ENCODE peak calls at places on chromosomes 13 and 19, in five cellular contexts. M is PC-3, U is Caco-2, X is heart right ventricle, N is stomach. S is an unnamed sample.

GRCh38 chr19:55196803-55197202 is 12.5 kb downstream of the PTPRH start:
- DNase-seq in M (no peak), U (no peak), X (no peak), N (no peak), S (no peak)

GRCh38 chr19:56837892-56838679 is 2.4 kb downstream of the PEG3 start:
- DNase-seq in M (peak; percentile 58), U (no peak), X (peak; percentile 69), N (no peak), S (peak; percentile 17)

GRCh38 chr19:57559008-57559403 is 657 bp downstream of the ZNF550 start:
- DNase-seq in M (peak; percentile 30), U (peak; percentile 42), X (peak; percentile 14), N (no peak), S (no peak)

GRCh38 chr19:45125360-45125759 is 32.4 kb downstream of the PPP1R37 start:
- DNase-seq in M (no peak), U (no peak), X (no peak), N (no peak), S (no peak)

GRCh38 chr19:2636897-2637683 is 65.4 kb downstream of the GNG7 start:
- DNase-seq in M (peak; percentile 58), U (no peak), X (peak; percentile 37), N (peak; percentile 72), S (no peak)

GRCh38 chr13:110812111-110812868 is 98.8 kb downstream of the ING1 start:
- DNase-seq in M (no peak), U (no peak), X (no peak), N (no peak), S (no peak)

GRCh38 chr19:39296906-39297305 is 699 bp downstream of the IFNL1 start:
- DNase-seq in M (no peak), U (no peak), X (no peak), N (no peak), S (no peak)

GRCh38 chr13:34076943-34077703 is 259.2 kb downstream of the RFC3 start:
- DNase-seq in M (peak; percentile 48), U (no peak), X (no peak), N (no peak), S (no peak)

GRCh38 chr19:38037151-38037611 is 130.2 kb downstream of the SIPA1L3 start:
- DNase-seq in M (no peak), U (no peak), X (no peak), N (no peak), S (no peak)

GRCh38 chr13:48944221-48944620 is 31.5 kb upstream of the FNDC3A start:
- DNase-seq in M (no peak), U (no peak), X (no peak), N (no peak), S (no peak)

GRCh38 chr13:34340534-34340933 is 522.6 kb downstream of the RFC3 start:
- DNase-seq in M (peak; percentile 85), U (no peak), X (no peak), N (peak; percentile 36), S (no peak)

DNA sequence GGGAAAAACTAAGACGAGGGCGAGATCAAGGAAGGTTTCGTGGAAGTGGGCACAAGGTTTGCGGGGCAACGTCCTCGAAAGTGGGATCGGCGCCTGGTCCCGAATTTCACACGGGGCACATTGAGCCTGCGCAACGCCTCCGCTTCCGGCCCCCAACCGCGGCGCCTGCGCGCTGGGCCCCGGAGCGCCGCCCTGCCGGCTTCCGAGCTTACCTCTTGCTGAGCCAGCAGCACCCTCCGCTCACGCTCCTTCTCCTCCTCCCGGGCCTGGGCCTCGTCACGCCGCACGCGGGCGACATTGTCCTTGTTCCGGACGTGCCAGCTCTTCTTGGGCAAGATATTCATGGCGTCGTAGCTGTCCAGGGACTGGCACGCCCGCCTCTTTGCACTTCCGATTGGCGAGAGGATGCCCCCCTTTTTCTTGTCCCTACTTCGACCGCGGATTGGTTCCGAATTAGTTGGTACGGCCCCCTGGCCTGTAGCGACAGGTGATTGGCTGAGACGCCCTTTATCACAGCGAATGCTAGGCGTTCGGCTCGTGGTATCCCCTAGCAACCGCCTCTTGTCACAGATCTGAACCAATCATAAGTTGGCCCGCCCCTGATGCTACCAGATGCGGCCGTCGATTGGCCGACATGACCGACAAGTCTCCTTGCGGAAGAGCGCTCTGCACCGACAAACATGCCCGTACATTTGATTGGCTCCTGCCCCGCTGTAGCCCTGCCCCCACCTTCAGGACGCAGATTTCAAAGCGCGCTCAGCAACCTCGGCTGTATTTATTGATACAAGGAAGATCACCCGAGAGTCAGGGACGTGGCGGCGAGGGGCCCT is at the start of gene LENG1:
- DNase-seq in M (peak; percentile 100), U (peak; percentile 100), X (peak; percentile 100), N (peak; percentile 100), S (peak; percentile 100)
- TF ChIP-seq CTCF in M (peak; percentile 34), U (peak; percentile 34), X (peak; percentile 64), N (no peak), S (no peak)

DNA sequence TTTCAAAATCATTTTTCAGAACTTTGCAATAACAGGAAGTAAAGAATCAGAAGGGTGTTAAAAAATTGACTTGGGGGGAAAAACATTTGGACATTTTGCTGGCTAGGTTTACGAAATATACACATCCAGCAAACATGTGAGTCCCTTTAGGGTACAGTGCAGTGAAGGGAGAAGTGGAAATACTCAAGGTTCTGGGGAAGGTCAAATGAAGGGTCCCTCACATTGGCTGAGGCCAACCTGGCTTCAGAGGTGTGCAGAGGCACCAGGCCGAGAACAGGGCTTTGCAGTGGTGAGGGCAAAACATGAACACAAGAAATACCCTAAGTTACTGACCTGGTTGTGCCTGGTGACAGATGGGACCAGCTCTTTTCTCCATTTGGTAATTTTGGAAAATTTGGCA is 1.6 kb upstream of the UPF3A start:
- DNase-seq in M (no peak), U (no peak), X (no peak), N (no peak), S (no peak)
- H3K4me3 ChIP-seq in M (no peak overlapping the region), U (no peak overlapping the region), X (no peak overlapping the region), N (no peak overlapping the region), S (no peak overlapping the region)

GRCh38 chr13:107678075-107678689 is 537.2 kb downstream of the LIG4 start:
- DNase-seq in M (peak; percentile 43), U (no peak), X (no peak), N (no peak), S (no peak)
- TF ChIP-seq CTCF in M (peak; percentile 43), U (peak; percentile 22), X (no peak), N (no peak), S (no peak)

DNA sequence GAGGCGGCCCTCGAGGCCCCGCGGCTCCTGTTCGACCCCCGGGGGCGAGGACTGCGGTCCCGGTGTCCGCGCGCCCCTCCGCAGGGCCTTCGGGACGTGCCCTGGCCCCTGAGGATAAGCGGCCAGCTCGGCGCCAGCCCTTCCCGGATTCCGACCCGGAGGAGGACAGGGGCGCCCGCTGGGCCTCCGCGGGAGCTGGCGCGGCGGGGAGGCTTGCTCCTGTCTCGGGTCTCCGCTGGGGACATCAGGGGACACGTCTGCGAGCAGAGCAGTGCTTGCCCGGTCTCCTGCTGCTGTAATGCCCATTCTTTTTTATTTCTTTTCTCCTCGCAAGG is 828 bp downstream of the B3GLCT start:
- DNase-seq in M (peak; percentile 31), U (peak; percentile 72), X (peak; percentile 44), N (peak; percentile 50), S (no peak)
- H3K4me3 ChIP-seq in M (peak overlapping the region; percentile 78), U (peak overlapping the region; percentile 77), X (peak overlapping the region; percentile 85), N (peak overlapping the region; percentile 89), S (peak overlapping the region; percentile 66)

GRCh38 chr19:8042900-8043299 is 9.7 kb upstream of the CCL25 start:
- DNase-seq in M (no peak), U (no peak), X (no peak), N (no peak), S (no peak)

GRCh38 chr19:8041553-8041952 is 11.0 kb upstream of the CCL25 start:
- DNase-seq in M (no peak), U (no peak), X (no peak), N (no peak), S (no peak)

GRCh38 chr19:8038815-8039214 is 13.7 kb upstream of the CCL25 start:
- DNase-seq in M (no peak), U (no peak), X (no peak), N (no peak), S (no peak)

GRCh38 chr19:8036438-8037099 is 16.0 kb upstream of the CCL25 start:
- DNase-seq in M (no peak), U (no peak), X (no peak), N (no peak), S (no peak)

GRCh38 chr19:8039231-8039630 is 13.3 kb upstream of the CCL25 start:
- DNase-seq in M (no peak), U (no peak), X (no peak), N (no peak), S (no peak)
- TF ChIP-seq CTCF in M (no peak), U (no peak), X (no peak), N (no peak), S (no peak)

GRCh38 chr13:91085127-91085526 is 262.4 kb upstream of the MIR17HG start:
- DNase-seq in M (no peak), U (no peak), X (no peak), N (no peak), S (no peak)
- H3K4me3 ChIP-seq in M (no peak overlapping the region), U (no peak overlapping the region), X (no peak overlapping the region), N (no peak overlapping the region), S (no peak overlapping the region)

DNA sequence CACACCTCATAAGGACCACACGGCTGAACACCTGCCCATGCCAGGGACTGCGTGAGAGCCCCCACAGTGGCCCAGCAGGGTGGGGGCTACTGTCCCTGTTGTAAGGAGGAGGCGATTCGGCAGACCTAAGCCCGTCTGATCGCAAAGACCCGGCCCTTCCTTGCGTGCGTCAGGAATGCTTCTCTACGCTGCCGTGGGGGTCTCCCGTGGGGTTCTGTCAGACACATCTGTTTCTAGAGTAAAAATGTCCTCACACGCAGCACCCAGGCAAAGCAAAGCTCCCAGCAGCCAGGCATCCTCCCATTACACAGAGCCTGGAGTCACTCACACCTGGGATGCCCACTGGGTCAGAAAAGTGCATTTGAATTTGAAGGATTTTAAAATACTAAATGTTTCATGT is 147.7 kb upstream of the SOX1 start:
- DNase-seq in M (no peak), U (no peak), X (no peak), N (no peak), S (no peak)
- TF ChIP-seq CTCF in M (no peak), U (no peak), X (no peak), N (no peak), S (no peak)

DNA sequence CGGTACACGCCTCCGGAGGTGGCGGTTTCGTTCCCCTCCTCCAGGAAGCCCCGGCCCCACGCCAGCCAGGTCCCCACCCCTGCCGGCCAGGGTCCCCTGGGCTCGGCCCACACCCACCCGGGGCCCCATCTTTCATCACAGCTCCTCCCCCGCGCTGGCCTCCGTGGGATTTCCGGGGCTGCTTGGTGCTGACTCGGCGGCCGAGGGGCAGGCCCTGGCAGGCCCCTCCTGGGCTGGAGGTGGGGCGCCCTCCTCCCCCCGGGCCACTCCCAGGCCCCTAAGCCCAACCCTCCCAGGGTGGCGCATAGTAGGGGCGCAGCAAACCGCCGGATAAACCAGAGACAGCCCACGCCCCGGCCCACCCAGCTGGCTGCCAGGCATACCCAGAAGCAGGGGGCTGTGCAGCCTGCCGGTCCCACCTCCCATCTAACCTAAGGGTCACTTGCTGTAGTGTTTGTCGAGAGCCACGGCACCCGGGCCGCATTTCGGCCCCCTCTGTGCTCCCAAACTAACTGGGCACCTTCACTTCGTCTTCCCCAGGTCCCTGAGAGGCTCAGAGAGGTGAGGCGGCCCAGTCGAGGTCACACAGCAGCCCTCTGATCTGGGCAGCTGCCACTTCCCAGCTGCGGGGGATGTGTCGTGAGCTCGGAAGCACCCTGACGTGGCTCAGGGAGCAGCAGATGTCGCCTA is 6.6 kb downstream of the ZBTB7A start:
- DNase-seq in M (no peak), U (no peak), X (peak; percentile 74), N (peak; percentile 73), S (no peak)
- H3K4me3 ChIP-seq in M (no peak overlapping the region), U (no peak overlapping the region), X (peak overlapping the region; percentile 44), N (peak overlapping the region; percentile 38), S (no peak overlapping the region)

S was measured in retinal pigment epithelial cell.